ENCODE peak calls at places on chromosomes 3 and 15, in five cellular contexts. F, D, R, L and J are unnamed samples.
A peak's percentile ranks its signal among the peaks of the same experiment; 100 is the strongest.

GRCh38 chr3:134796313-134797079 is 1.4 kb downstream of the EPHB1 start:
- DNase-seq in F (no peak), R (no peak), D (no peak), L (no peak), J (peak; percentile 29)

GRCh38 chr15:25905140-25905539 is 42.0 kb upstream of the ATP10A start:
- DNase-seq in D (peak; percentile 17), F (no peak), L (no peak), R (peak; percentile 28), J (no peak)

GRCh38 chr3:79361748-79362378 is 405.9 kb downstream of the ROBO1 start:
- DNase-seq in L (no peak), F (peak; percentile 14), R (peak; percentile 42), D (peak; percentile 41), J (peak; percentile 48)

GRCh38 chr3:11847607-11848006 is 922 bp upstream of the TAMM41 start:
- DNase-seq in L (no peak), R (no peak), F (peak; percentile 15), D (no peak), J (no peak)

GRCh38 chr15:73265536-73266153 is 103.1 kb downstream of the HCN4 start:
- DNase-seq in F (peak; percentile 64), R (peak; percentile 74), L (no peak), D (peak; percentile 66), J (peak; percentile 57)

GRCh38 chr3:52775877-52776276 is 1.5 kb upstream of the ITIH1 start:
- DNase-seq in R (no peak), D (no peak), F (no peak), L (no peak), J (no peak)

GRCh38 chr15:91717811-91718210 is 135.7 kb upstream of the SLCO3A1 start:
- DNase-seq in D (no peak), R (no peak), L (no peak), F (no peak), J (no peak)

GRCh38 chr3:19149388-19149787 is 1.1 kb downstream of the KCNH8 start:
- DNase-seq in L (no peak), F (peak; percentile 19), R (peak; percentile 22), D (peak; percentile 39), J (no peak)

GRCh38 chr15:67183443-67184169 is 70.9 kb downstream of the AAGAB start:
- DNase-seq in R (peak; percentile 10), F (no peak), D (no peak), L (no peak), J (no peak)

GRCh38 chr3:120506828-120507774 is 56.3 kb upstream of the FSTL1 start:
- DNase-seq in R (peak; percentile 46), L (no peak), F (peak; percentile 17), D (peak; percentile 44), J (peak; percentile 74)

GRCh38 chr15:74955796-74956647 is 550 bp downstream of the RPP25 start:
- DNase-seq in L (no peak), D (peak; percentile 40), R (peak; percentile 85), F (peak; percentile 88), J (peak; percentile 79)

GRCh38 chr3:42340466-42340865 is 69.9 kb downstream of the LYZL4 start:
- DNase-seq in D (no peak), L (no peak), R (no peak), F (no peak), J (no peak)

GRCh38 chr15:78909791-78910228 is 35.0 kb downstream of the CTSH start:
- DNase-seq in R (peak; percentile 63), L (peak; percentile 26), D (peak; percentile 67), F (peak; percentile 62), J (peak; percentile 52)

GRCh38 chr15:39499701-39500100 is 81.2 kb upstream of the THBS1 start:
- DNase-seq in R (no peak), D (no peak), L (no peak), F (no peak), J (no peak)

GRCh38 chr15:40789119-40789518 is 17.8 kb upstream of the ZFYVE19 start:
- DNase-seq in D (no peak), L (no peak), F (peak; percentile 30), R (no peak), J (no peak)

GRCh38 chr15:40792394-40792793 is 14.5 kb upstream of the ZFYVE19 start:
- DNase-seq in L (no peak), F (no peak), D (no peak), R (no peak), J (no peak)

GRCh38 chr15:40793216-40793989 is 13.5 kb upstream of the ZFYVE19 start:
- DNase-seq in D (no peak), F (no peak), L (no peak), R (peak; percentile 91), J (peak; percentile 99)

GRCh38 chr15:40789999-40790398 is 16.9 kb upstream of the ZFYVE19 start:
- DNase-seq in D (no peak), R (no peak), L (no peak), F (no peak), J (no peak)

DNA sequence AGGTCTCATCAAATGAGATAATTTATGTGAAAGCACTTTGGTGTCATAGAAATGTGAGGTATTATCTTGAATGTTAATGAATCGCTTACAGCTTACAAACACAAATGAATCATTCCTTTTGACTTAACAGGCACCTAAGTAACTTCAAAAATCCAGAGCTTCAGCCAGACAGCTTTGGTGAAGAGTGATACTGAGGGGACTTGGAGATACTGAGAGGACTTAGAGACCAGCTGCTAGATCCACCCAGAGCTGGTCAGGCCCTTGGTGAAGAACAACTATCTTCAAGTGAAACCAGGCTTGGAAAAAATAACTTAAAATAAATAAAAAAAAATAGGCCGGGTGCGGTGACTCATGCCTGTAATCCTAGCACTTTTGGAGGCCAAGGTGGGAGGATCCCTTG is 16.2 kb upstream of the ZFYVE19 start:
- DNase-seq in R (no peak), D (no peak), L (no peak), F (no peak), J (no peak)
- TF ChIP-seq POLR2A in R (no peak), D (no peak), L (no peak), F (no peak), J (no peak)

DNA sequence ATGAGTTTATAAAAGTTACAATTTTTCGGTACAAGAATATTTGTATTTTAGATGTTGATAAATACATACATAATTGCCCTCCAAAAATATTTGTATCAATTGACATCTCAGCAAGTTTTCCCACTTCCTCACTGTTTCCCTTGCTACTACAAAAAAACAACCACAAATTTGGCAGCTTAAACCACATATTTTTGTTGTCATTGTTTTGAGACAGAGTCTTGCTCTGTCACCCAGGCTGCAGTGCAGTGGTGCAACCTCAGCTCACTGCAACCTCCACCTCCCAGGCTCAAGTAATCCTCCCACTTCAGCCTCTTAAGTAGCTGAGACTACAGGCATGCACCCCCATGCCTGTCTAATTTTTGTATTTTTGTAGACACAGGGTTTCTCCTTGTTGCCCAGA is 162.8 kb upstream of the RARB start:
- DNase-seq in L (no peak), F (no peak), D (peak; percentile 28), R (no peak), J (no peak)
- TF ChIP-seq MYC in L (no peak), F (no peak), D (no peak), R (no peak), J (no peak)

GRCh38 chr3:187741403-187742350 is 3.6 kb downstream of the BCL6 start:
- DNase-seq in D (peak; percentile 82), F (peak; percentile 86), R (peak; percentile 72), L (no peak), J (peak; percentile 81)
- TF ChIP-seq POLR2A in D (no peak), F (no peak), R (no peak), L (no peak), J (no peak)

GRCh38 chr3:171880471-171880870 is 37.3 kb downstream of the TMEM212 start:
- DNase-seq in F (no peak), D (no peak), L (no peak), R (no peak), J (no peak)

GRCh38 chr3:171879472-171879871 is 36.3 kb downstream of the TMEM212 start:
- DNase-seq in D (no peak), R (no peak), F (no peak), L (no peak), J (no peak)

GRCh38 chr3:171875923-171876412 is 32.8 kb downstream of the TMEM212 start:
- DNase-seq in D (no peak), R (peak; percentile 51), L (no peak), F (no peak), J (no peak)

GRCh38 chr3:171876651-171877272 is 33.6 kb downstream of the TMEM212 start:
- DNase-seq in L (no peak), D (no peak), R (peak; percentile 20), F (peak; percentile 19), J (peak; percentile 90)

DNA sequence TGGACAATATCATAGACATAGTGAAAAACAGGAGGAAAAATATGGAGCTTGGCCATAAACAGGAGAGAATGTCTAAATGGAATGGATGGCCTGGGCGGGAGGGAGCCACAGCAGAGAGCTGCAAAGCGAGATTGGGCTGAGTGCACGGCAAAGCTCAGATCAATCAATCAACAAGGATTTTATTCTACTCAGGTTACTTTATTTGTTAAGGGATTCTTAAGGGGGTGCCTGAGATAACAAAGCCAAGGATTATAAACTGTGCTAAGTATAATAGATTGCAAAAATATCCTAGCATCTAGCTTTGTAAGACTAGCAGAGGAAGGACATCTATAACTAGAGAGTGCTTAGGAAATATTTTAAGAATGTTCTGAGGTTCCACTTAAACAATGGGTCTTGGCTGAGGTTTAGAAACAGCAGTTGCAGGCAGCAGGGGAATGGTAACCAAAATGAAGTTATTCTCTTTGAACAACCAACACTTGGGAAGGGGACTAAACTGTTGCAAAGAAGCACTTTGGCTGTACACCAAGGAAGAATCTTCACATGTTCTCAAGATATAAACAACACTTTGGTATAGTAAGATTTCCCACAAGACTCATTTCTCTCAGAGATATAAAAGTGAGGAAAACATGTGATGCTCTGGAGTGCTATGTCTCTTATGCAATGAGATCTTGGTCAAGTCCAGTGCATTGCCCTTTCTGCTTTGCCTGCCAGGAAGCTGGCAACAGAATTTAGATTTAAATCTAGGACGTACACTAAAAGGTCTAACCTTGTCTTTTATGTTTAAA is 35.5 kb downstream of the TMEM212 start:
- DNase-seq in D (no peak), F (no peak), R (no peak), L (no peak), J (peak; percentile 55)
- TF ChIP-seq MYC in D (no peak), F (no peak), R (no peak), L (no peak), J (no peak)

DNA sequence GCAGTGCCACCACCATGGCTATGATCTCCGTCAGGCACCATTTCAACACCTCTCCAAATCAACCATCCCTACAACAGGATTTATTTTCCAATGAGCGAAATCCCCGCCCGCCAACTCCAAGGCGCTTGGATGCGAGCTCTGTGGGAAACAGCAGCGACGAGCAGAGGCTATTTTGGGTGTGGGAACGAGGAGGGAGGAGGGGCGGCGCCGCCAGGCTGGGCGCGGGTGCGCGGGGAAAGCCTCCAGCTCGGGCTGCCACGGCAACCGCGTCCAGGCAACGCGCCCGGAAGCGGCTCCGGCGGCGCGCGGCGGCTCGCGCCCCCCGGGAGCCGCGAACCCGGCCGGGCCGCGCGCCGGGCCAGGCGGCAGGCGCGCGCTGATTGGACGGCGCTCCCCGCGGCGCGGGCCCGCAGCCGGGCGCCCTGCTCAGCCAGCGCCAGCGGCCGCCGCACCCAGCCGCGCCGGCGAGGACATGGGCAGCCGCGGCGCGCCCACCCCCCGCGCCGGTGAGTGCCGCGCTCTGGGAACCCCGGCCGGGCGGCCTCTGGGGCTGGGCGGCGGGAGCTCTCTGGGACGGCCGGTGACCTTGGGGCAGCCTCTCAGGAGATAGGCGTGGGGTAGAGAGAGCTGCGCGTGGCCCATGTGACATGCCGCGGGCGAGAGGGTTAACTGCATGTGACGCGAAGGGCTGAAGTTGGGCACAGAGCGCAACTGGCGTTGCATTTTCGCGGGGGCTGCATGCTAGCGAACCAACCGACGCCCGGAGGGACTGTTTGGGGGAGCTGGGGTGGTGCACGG is at the start of gene FAM81A:
- DNase-seq in R (peak; percentile 73), D (peak; percentile 60), F (peak; percentile 3), L (no peak), J (peak; percentile 35)
- TF ChIP-seq POLR2A in R (peak; percentile 38), D (no peak), F (no peak), L (peak; percentile 53), J (no peak)

GRCh38 chr15:80856400-80856799 is 77.2 kb downstream of the CEMIP start:
- DNase-seq in L (no peak), F (peak; percentile 6), D (peak; percentile 26), R (no peak), J (no peak)
- TF ChIP-seq MYC in L (no peak), F (no peak), D (no peak), R (no peak), J (no peak)